ENCODE peak calls at places on chromosomes 2 and 18, in seven cellular contexts. One of them, this sample, is unnamed.

GRCh38 chr2:141586985-141587384 is 543.8 kb downstream of the LRP1B start:
- DNase-seq in HepG2: no peak
- DNase-seq in CD8-positive, alpha-beta T cell: no peak
- DNase-seq in NB4: no peak
- DNase-seq in OCI-LY7: no peak
- DNase-seq in mammary epithelial cell: no peak
- DNase-seq in thoracic aorta: no peak
- DNase-seq in this sample: no peak

GRCh38 chr2:36379710-36380448 is 24.3 kb downstream of the CRIM1 start:
- DNase-seq in HepG2: no peak
- DNase-seq in CD8-positive, alpha-beta T cell: no peak
- DNase-seq in NB4: no peak
- DNase-seq in thoracic aorta: no peak
- DNase-seq in mammary epithelial cell: peak; percentile 50
- DNase-seq in OCI-LY7: no peak
- DNase-seq in this sample: no peak

GRCh38 chr2:11744631-11745394 is 1.6 kb upstream of the LPIN1 start:
- DNase-seq in CD8-positive, alpha-beta T cell: no peak
- DNase-seq in OCI-LY7: peak; percentile 74
- DNase-seq in HepG2: peak; percentile 79
- DNase-seq in thoracic aorta: no peak
- DNase-seq in mammary epithelial cell: no peak
- DNase-seq in NB4: peak; percentile 58
- DNase-seq in this sample: no peak

GRCh38 chr18:22056962-22057361 is 112.4 kb upstream of the GATA6 start:
- DNase-seq in NB4: no peak
- DNase-seq in CD8-positive, alpha-beta T cell: no peak
- DNase-seq in OCI-LY7: no peak
- DNase-seq in HepG2: no peak
- DNase-seq in thoracic aorta: no peak
- DNase-seq in mammary epithelial cell: no peak
- DNase-seq in this sample: no peak

GRCh38 chr2:157322432-157322831 is 3.2 kb downstream of the ERMN start:
- DNase-seq in thoracic aorta: no peak
- DNase-seq in mammary epithelial cell: no peak
- DNase-seq in OCI-LY7: no peak
- DNase-seq in CD8-positive, alpha-beta T cell: no peak
- DNase-seq in HepG2: no peak
- DNase-seq in NB4: no peak
- DNase-seq in this sample: no peak

GRCh38 chr18:32299489-32299888 is 109.7 kb downstream of the MEP1B start:
- DNase-seq in CD8-positive, alpha-beta T cell: no peak
- DNase-seq in thoracic aorta: no peak
- DNase-seq in HepG2: no peak
- DNase-seq in OCI-LY7: no peak
- DNase-seq in NB4: no peak
- DNase-seq in mammary epithelial cell: no peak
- DNase-seq in this sample: no peak

GRCh38 chr18:79374408-79375171 is 21.1 kb upstream of the NFATC1 start:
- DNase-seq in OCI-LY7: no peak
- DNase-seq in HepG2: no peak
- DNase-seq in CD8-positive, alpha-beta T cell: no peak
- DNase-seq in thoracic aorta: no peak
- DNase-seq in NB4: no peak
- DNase-seq in mammary epithelial cell: no peak
- DNase-seq in this sample: no peak

GRCh38 chr18:51664236-51664635 is 466.8 kb upstream of the MEX3C start:
- DNase-seq in OCI-LY7: no peak
- DNase-seq in NB4: no peak
- DNase-seq in mammary epithelial cell: no peak
- DNase-seq in HepG2: no peak
- DNase-seq in CD8-positive, alpha-beta T cell: no peak
- DNase-seq in thoracic aorta: no peak
- DNase-seq in this sample: no peak

DNA sequence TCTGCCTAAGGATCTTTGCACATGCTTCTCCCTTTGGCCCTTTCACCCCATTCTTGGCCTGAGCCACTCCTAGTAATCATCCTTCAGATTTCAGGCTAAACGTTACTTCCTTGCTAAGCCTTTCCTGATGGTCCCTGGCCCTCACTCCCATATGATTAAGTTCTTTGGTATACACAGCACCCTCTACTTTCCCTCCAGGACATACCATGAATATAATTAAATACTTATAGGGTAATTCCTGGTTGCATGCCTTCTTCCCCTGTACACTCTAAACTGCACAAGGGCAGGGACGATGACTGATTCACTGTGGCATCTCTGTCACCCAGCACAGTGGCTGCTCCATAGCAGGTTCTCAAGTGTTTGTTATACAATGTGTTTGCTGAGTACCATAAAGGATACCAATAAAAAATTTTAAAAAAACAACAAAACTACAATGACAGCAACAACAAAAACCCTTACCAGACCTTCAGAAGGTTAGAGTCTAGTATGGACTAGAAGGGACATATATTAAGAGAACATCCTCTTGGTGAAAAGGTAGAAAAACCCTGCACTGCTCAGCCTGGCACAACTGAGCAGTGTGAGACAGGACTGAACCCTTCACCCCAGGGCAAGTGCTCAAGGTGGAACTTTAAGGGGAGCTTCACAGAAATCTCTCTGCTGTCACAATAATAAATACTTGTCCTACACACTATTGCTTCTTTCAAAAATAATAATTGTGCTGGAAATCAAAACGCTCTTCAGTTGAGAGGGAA is 76.2 kb downstream of the AAK1 start:
- DNase-seq in OCI-LY7: no peak
- DNase-seq in CD8-positive, alpha-beta T cell: no peak
- DNase-seq in mammary epithelial cell: peak; percentile 60
- DNase-seq in thoracic aorta: no peak
- DNase-seq in HepG2: no peak
- DNase-seq in NB4: no peak
- DNase-seq in this sample: no peak
- TF ChIP-seq CTCF in OCI-LY7: no peak
- TF ChIP-seq CTCF in CD8-positive, alpha-beta T cell: no peak
- TF ChIP-seq CTCF in mammary epithelial cell: no peak
- TF ChIP-seq CTCF in thoracic aorta: no peak
- TF ChIP-seq CTCF in HepG2: no peak
- TF ChIP-seq CTCF in NB4: no peak
- TF ChIP-seq CTCF in this sample: no peak

DNA sequence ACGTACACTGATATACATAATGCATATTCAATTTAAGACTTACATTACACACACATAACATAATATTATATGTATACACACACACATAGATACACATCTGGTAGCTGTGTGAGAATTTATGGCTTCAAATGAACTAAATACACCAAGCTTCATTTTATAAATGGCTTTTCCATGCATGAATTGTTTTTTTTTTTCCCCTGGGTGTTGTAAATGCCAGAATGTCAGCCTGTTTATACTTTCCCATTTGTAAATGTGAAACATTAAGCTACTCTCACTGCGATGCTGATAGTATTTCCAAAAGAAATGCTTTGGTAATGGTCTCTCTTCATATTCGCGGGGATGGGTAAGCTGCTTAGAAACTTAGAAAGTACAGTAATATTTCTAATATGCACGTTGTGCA is 196.0 kb upstream of the SIX3 start:
- DNase-seq in OCI-LY7: no peak
- DNase-seq in mammary epithelial cell: no peak
- DNase-seq in thoracic aorta: no peak
- DNase-seq in NB4: no peak
- DNase-seq in CD8-positive, alpha-beta T cell: no peak
- DNase-seq in HepG2: no peak
- DNase-seq in this sample: no peak
- TF ChIP-seq CTCF in OCI-LY7: no peak
- TF ChIP-seq CTCF in mammary epithelial cell: no peak
- TF ChIP-seq CTCF in thoracic aorta: no peak
- TF ChIP-seq CTCF in NB4: no peak
- TF ChIP-seq CTCF in CD8-positive, alpha-beta T cell: no peak
- TF ChIP-seq CTCF in HepG2: no peak
- TF ChIP-seq CTCF in this sample: no peak

GRCh38 chr2:82282111-82282882 is 1977.7 kb upstream of the LRRTM1 start:
- DNase-seq in NB4: peak; percentile 19
- DNase-seq in mammary epithelial cell: no peak
- DNase-seq in OCI-LY7: no peak
- DNase-seq in HepG2: peak; percentile 4
- DNase-seq in CD8-positive, alpha-beta T cell: no peak
- DNase-seq in thoracic aorta: no peak
- DNase-seq in this sample: no peak
- TF ChIP-seq CTCF in NB4: peak; percentile 37
- TF ChIP-seq CTCF in mammary epithelial cell: no peak
- TF ChIP-seq CTCF in OCI-LY7: peak; percentile 30
- TF ChIP-seq CTCF in HepG2: peak; percentile 54
- TF ChIP-seq CTCF in CD8-positive, alpha-beta T cell: no peak
- TF ChIP-seq CTCF in thoracic aorta: no peak
- TF ChIP-seq CTCF in this sample: no peak

DNA sequence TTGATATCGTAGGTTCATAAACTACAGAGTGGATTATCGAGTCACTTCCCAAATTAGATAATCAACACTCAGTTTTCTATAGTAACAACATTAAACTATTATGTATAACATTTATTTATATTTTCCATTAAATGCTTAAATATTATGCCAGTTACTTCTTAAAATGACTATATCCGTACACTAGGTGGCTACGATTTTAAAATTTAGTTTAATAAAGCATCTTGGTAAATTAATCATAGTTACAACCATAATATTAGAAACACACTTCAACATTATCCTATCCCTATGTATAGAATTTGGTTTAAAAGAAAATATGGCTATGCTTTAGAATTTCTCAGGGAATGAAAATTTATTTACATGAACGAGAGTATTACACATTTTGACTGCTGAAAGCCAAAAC is 80.3 kb downstream of the SLC25A12 start:
- DNase-seq in thoracic aorta: no peak
- DNase-seq in HepG2: no peak
- DNase-seq in NB4: no peak
- DNase-seq in CD8-positive, alpha-beta T cell: no peak
- DNase-seq in OCI-LY7: no peak
- DNase-seq in mammary epithelial cell: no peak
- DNase-seq in this sample: no peak
- TF ChIP-seq CTCF in thoracic aorta: no peak
- TF ChIP-seq CTCF in HepG2: no peak
- TF ChIP-seq CTCF in NB4: no peak
- TF ChIP-seq CTCF in CD8-positive, alpha-beta T cell: no peak
- TF ChIP-seq CTCF in OCI-LY7: peak; percentile 17
- TF ChIP-seq CTCF in mammary epithelial cell: no peak
- TF ChIP-seq CTCF in this sample: no peak

GRCh38 chr2:106108351-106108750 is 85.8 kb downstream of the UXS1 start:
- DNase-seq in CD8-positive, alpha-beta T cell: no peak
- DNase-seq in OCI-LY7: peak; percentile 9
- DNase-seq in HepG2: no peak
- DNase-seq in mammary epithelial cell: no peak
- DNase-seq in thoracic aorta: no peak
- DNase-seq in NB4: no peak
- DNase-seq in this sample: no peak
- TF ChIP-seq CTCF in CD8-positive, alpha-beta T cell: no peak
- TF ChIP-seq CTCF in OCI-LY7: peak; percentile 25
- TF ChIP-seq CTCF in HepG2: peak; percentile 59
- TF ChIP-seq CTCF in mammary epithelial cell: peak; percentile 14
- TF ChIP-seq CTCF in thoracic aorta: no peak
- TF ChIP-seq CTCF in NB4: no peak
- TF ChIP-seq CTCF in this sample: no peak

This sample was measured in breast epithelium.